ENCODE peak calls at places on chromosomes 11 and 22, in six cellular contexts. F, M, H, A, I and N are unnamed samples.
A peak's percentile ranks its signal among the peaks of the same experiment; 100 is the strongest.

GRCh38 chr11:107566569-107566968 is 1.0 kb upstream of the ALKBH8 start:
- DNase-seq in M (no peak), I (no peak), H (no peak), A (no peak), F (no peak), N (no peak)

GRCh38 chr11:59754859-59755700 is at the start of gene STX3:
- DNase-seq in A (no peak), F (peak; percentile 75), H (peak; percentile 36), M (peak; percentile 70), I (no peak), N (peak; percentile 80)

GRCh38 chr22:50621948-50622722 is 5.8 kb downstream of the ARSA start:
- DNase-seq in A (no peak), F (no peak), M (no peak), H (no peak), I (no peak), N (no peak)

GRCh38 chr22:25174888-25175411 is 24.7 kb upstream of the CRYBB3 start:
- DNase-seq in I (no peak), F (no peak), M (no peak), A (no peak), H (no peak), N (no peak)

GRCh38 chr11:72439455-72439854 is 5.1 kb upstream of the CLPB start:
- DNase-seq in M (no peak), I (no peak), F (no peak), A (no peak), H (no peak), N (no peak)

GRCh38 chr11:73661035-73661628 is 14.8 kb downstream of the PLEKHB1 start:
- DNase-seq in M (peak; percentile 89), F (peak; percentile 92), H (peak; percentile 69), A (peak; percentile 19), I (peak; percentile 53), N (peak; percentile 86)

GRCh38 chr11:123742778-123743177 is 1.3 kb upstream of the ZNF202 start:
- DNase-seq in A (no peak), H (no peak), I (no peak), F (no peak), M (no peak), N (no peak)

GRCh38 chr11:127037001-127037400 is 36.4 kb upstream of the KIRREL3 start:
- DNase-seq in A (no peak), F (no peak), M (no peak), H (no peak), I (no peak), N (no peak)

GRCh38 chr11:12100429-12100828 is 10.0 kb upstream of the MICAL2 start:
- DNase-seq in M (no peak), F (no peak), A (no peak), H (no peak), I (no peak), N (no peak)

GRCh38 chr11:21180194-21180593 is 510.8 kb downstream of the NELL1 start:
- DNase-seq in F (no peak), A (no peak), M (no peak), I (no peak), H (peak; percentile 33), N (no peak)

GRCh38 chr22:32487021-32487420 is 12.4 kb downstream of the FBXO7 start:
- DNase-seq in M (no peak), A (no peak), I (no peak), F (no peak), H (no peak), N (no peak)

GRCh38 chr22:30582051-30582450 is 7.6 kb upstream of the GAL3ST1 start:
- DNase-seq in I (no peak), H (no peak), F (no peak), M (no peak), A (no peak), N (no peak)

GRCh38 chr11:65417702-65418430 is 4.7 kb upstream of the NEAT1 start:
- DNase-seq in F (peak; percentile 71), I (no peak), M (peak; percentile 58), A (no peak), H (no peak), N (peak; percentile 92)

GRCh38 chr11:63999349-64000025 is 13.2 kb downstream of the OTUB1 start:
- DNase-seq in F (peak; percentile 87), A (no peak), M (peak; percentile 83), I (no peak), H (no peak), N (no peak)

GRCh38 chr11:8826145-8826786 is 84.7 kb upstream of the AKIP1 start:
- DNase-seq in I (peak; percentile 41), H (no peak), M (no peak), F (no peak), A (no peak), N (no peak)

GRCh38 chr11:110184974-110185597 is 91.9 kb downstream of the ZC3H12C start:
- DNase-seq in H (no peak), I (peak; percentile 56), F (no peak), M (no peak), A (no peak), N (no peak)

GRCh38 chr11:130852589-130852988 is 63.7 kb downstream of the SNX19 start:
- DNase-seq in A (no peak), I (no peak), F (no peak), H (no peak), M (no peak), N (no peak)